ENCODE peak calls at places on chromosome 11, in ten cellular contexts. A is A549, N is tibial nerve, J is K562, U is SK-N-SH, Q is sigmoid colon, I is H1, B is stomach, Z is ovary, H is upper lobe of left lung. W is an unnamed sample.

GRCh38 chr11:61826930-61827572 is 1.0 kb upstream of the FADS2 start:
- DNase-seq in Z (no peak), B (no peak), H (no peak), Q (no peak), J (no peak), U (peak; percentile 53), A (no peak), N (no peak), I (peak; percentile 54), W (no peak)

GRCh38 chr11:103906291-103906850 is 130.1 kb upstream of the DDI1 start:
- DNase-seq in H (no peak), U (no peak), A (no peak), J (no peak), I (no peak), Z (no peak), N (no peak), B (no peak), Q (no peak), W (no peak)

GRCh38 chr11:30586251-30587144 is at the start of gene MPPED2:
- DNase-seq in H (no peak), J (peak; percentile 2), Z (peak; percentile 27), A (peak; percentile 25), B (no peak), U (peak; percentile 91), N (no peak), Q (peak; percentile 77), I (peak; percentile 88), W (peak; percentile 25)

GRCh38 chr11:65013692-65014145 is 241 bp upstream of the ARL2 start:
- DNase-seq in U (peak; percentile 98), J (peak; percentile 95), H (peak; percentile 97), A (peak; percentile 94), B (peak; percentile 89), Q (peak; percentile 96), I (no peak), Z (peak; percentile 94), N (peak; percentile 78), W (peak; percentile 92)

GRCh38 chr11:111561801-111562325 is 21.3 kb downstream of the LAYN start:
- DNase-seq in H (no peak), B (no peak), A (peak; percentile 45), I (no peak), J (no peak), N (no peak), U (no peak), Z (no peak), Q (no peak), W (no peak)

GRCh38 chr11:64559351-64560138 is 31.5 kb upstream of the SLC22A12 start:
- DNase-seq in Z (no peak), I (no peak), B (no peak), N (no peak), H (no peak), A (no peak), Q (peak; percentile 52), J (no peak), U (no peak), W (peak; percentile 6)

GRCh38 chr11:96393753-96394348 is 4.0 kb downstream of the JRKL start:
- DNase-seq in I (no peak), A (peak; percentile 43), N (no peak), Q (no peak), U (peak; percentile 45), B (no peak), J (peak; percentile 57), Z (no peak), H (no peak), W (no peak)

GRCh38 chr11:62449451-62449851 is 30.6 kb downstream of the SCGB1A1 start:
- DNase-seq in Z (no peak), B (peak; percentile 39), U (no peak), Q (no peak), N (no peak), H (no peak), I (no peak), A (no peak), J (no peak), W (peak; percentile 71)

GRCh38 chr11:119121008-119121810 is at the start of gene HINFP:
- DNase-seq in J (peak; percentile 99), Q (peak; percentile 100), I (peak; percentile 98), U (peak; percentile 98), A (peak; percentile 98), N (peak; percentile 99), H (peak; percentile 98), B (peak; percentile 100), Z (peak; percentile 100), W (peak; percentile 100)

GRCh38 chr11:10728154-10728553 is 22.9 kb upstream of the CTR9 start:
- DNase-seq in A (no peak), Z (no peak), B (no peak), H (no peak), U (no peak), J (no peak), N (no peak), I (no peak), Q (no peak), W (no peak)

GRCh38 chr11:63839508-63840355 is 822 bp downstream of the MARK2 start:
- DNase-seq in Z (no peak), B (peak; percentile 54), A (no peak), I (no peak), J (peak; percentile 57), Q (peak; percentile 77), N (no peak), H (no peak), U (no peak), W (peak; percentile 55)

GRCh38 chr11:77346906-77347603 is 45.6 kb upstream of the GDPD4 start:
- DNase-seq in Q (no peak), A (no peak), B (no peak), I (no peak), Z (no peak), N (no peak), J (no peak), H (no peak), U (no peak), W (no peak)

GRCh38 chr11:64538501-64538951 is 52.5 kb upstream of the SLC22A12 start:
- DNase-seq in U (no peak), J (no peak), N (no peak), A (no peak), H (peak; percentile 74), Z (no peak), B (no peak), Q (no peak), I (no peak), W (no peak)

DNA sequence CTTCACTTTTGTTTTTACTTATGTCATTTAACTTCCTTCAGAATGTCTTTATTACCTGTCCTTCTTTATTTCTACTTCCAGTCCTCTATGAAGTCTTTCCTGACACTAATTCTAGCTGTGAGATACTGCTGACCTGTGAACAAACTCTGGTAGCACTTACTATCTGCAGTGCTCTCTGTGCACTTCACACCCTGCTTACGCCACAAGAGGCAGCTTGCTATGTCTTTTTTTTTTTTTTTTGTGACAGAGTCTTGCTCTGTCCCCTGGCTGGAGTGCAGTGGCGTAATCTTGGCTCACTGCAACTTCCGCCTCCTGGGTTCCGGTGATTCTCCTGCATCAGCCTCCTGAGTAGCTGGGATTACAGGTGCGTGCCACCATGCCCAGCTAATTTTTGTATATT is 10.7 kb downstream of the STIM1 start:
- DNase-seq in A (no peak), U (no peak), H (no peak), I (no peak), Z (no peak), Q (no peak), J (peak; percentile 79), B (peak; percentile 29), N (no peak), W (no peak)
- H3K4me3 ChIP-seq in A (no peak overlapping the region), U (no peak overlapping the region), H (no peak overlapping the region), I (no peak overlapping the region), Z (no peak overlapping the region), Q (no peak overlapping the region), J (no peak overlapping the region), B (no peak overlapping the region), N (no peak overlapping the region), W (no peak overlapping the region)

DNA sequence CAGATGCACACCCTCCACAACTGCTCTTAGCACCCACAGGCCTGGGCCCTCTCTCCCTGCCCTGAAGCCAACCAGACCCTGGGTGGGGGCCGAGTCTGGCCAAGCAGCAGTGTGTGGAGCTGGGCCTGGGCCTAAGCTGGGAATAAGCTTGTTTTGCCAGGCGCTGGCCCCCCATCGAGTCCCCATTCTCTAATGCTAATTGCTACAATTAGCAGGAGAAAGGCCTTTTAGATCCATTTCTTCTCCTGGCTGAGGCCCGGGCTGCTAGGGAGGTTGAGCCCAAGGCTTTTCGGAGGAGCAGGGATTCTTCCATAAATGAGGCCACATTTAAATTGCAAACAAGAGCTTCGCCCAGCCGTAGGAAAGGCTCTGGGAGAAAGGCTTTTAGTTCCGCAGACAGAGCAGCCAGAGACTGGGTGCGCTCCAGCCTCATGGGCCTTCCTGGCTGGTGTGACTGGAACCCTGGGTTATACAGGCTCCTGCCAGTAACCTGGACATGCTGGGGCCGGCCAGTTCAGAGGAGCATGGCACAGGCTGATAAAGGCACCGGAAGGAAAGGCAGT is 6.4 kb downstream of the KCNQ1OT1 start:
- DNase-seq in A (no peak), Z (no peak), N (no peak), J (no peak), B (no peak), H (peak; percentile 38), Q (peak; percentile 48), U (no peak), I (peak; percentile 91), W (no peak)
- TF ChIP-seq EP300 in A (no peak), Z (no peak), N (no peak), J (no peak), B (no peak), H (no peak), Q (no peak), U (no peak), I (peak; percentile 82), W (no peak)

GRCh38 chr11:46700251-46701077 is at the start of the genes ARHGAP1 and ZNF408:
- DNase-seq in U (peak; percentile 97), B (peak; percentile 99), Z (peak; percentile 99), N (peak; percentile 99), Q (peak; percentile 99), A (peak; percentile 99), I (peak; percentile 97), H (peak; percentile 95), J (peak; percentile 99), W (peak; percentile 100)
- H3K4me1 ChIP-seq in U (peaks cover 31% of the 10 kb centered on the region), B (peaks cover 54% of the 10 kb centered on the region), Z (peaks cover 22% of the 10 kb centered on the region), N (peaks cover 48% of the 10 kb centered on the region), Q (peaks cover 65% of the 10 kb centered on the region), A (peaks cover 24% of the 10 kb centered on the region), I (no peaks in the 10 kb centered on the region), H (peaks cover 49% of the 10 kb centered on the region), J (peaks cover 17% of the 10 kb centered on the region), W (peaks cover 35% of the 10 kb centered on the region)

DNA sequence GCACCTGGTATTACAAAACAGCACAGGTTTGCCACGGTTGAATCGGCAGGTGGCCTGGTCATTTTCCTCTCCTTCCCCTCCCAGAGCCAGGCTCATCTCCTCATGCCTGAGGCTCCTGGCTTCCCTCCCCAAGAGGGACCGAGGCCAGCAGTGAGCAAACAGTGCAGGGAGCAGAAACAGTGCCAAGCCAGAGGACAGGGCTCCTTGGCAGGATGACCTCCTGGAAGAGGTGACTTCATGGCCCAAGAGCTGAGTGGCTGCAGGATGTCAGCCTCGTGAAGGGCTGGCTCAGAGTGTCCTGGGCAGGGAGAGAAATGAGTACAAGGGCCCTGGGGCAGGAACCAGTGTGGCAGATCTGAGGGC is 22.8 kb upstream of the PPFIA1 start:
- DNase-seq in Z (no peak), N (no peak), A (no peak), Q (no peak), H (no peak), J (no peak), I (no peak), B (peak; percentile 44), U (no peak), W (no peak)
- H3K4me3 ChIP-seq in Z (no peak overlapping the region), N (no peak overlapping the region), A (no peak overlapping the region), Q (no peak overlapping the region), H (no peak overlapping the region), J (no peak overlapping the region), I (no peak overlapping the region), B (no peak overlapping the region), U (no peak overlapping the region), W (no peak overlapping the region)

DNA sequence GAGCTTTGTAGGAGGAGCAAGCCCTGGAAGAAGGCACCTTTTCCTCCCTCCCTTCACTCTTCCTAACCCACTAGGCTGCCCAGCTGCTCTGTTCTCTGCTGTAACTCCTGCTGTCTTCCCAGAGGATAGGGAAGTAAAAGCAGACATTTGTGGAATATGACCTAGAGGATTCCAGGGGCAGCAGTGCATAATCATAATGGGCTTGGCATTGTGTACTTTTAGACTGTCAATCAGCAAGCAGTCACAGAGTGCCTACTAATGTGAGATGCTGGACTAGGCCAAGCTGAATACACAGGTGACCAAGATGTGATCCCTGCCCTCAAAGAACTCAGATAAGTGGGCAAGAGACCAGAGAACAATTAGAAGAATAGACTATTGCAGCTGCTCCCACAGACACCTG is 133.0 kb downstream of the NAV2 start:
- DNase-seq in U (no peak), Q (no peak), B (no peak), A (no peak), Z (no peak), N (no peak), H (no peak), J (no peak), I (no peak), W (no peak)
- TF ChIP-seq EP300 in U (no peak), Q (no peak), B (no peak), A (no peak), Z (no peak), N (no peak), H (no peak), J (no peak), I (no peak), W (no peak)